ENCODE peak calls at places on chromosomes 1 and 21, in ten cellular contexts. A is sciatic nerve; T is C1 segment of cervical spinal cord; E is renal cortical epithelial cell; I is lower leg skin; J is effector memory CD8-positive, alpha-beta T cell; N is NCI-H460; V is CMK; M is pancreas; F is NAMALWA. Z is an unnamed sample.

GRCh38 chr1:226602186-226603029 is 53.8 kb downstream of the STUM start:
- DNase-seq in A (peak), T (no peak), E (no peak), I (peak), J (no peak), N (no peak), V (no peak), M (no peak), F (no peak), Z (no peak)

GRCh38 chr1:156095906-156096508 is 13.7 kb upstream of the MEX3A start:
- DNase-seq in A (no peak), T (no peak), E (no peak), I (no peak), J (no peak), N (no peak), V (no peak), M (no peak), F (no peak), Z (no peak)

GRCh38 chr1:91856996-91857395 is 29.0 kb downstream of the TGFBR3 start:
- DNase-seq in A (no peak), T (no peak), E (no peak), I (no peak), J (no peak), N (no peak), V (no peak), M (no peak), F (no peak), Z (no peak)

GRCh38 chr1:145751491-145752021 is 32.3 kb downstream of the CD160 start:
- DNase-seq in A (no peak), T (peak), E (peak), I (peak), J (no peak), N (no peak), V (no peak), M (no peak), F (no peak), Z (no peak)

GRCh38 chr21:32329331-32329730 is 30.7 kb downstream of the MRAP start:
- DNase-seq in A (peak), T (no peak), E (no peak), I (no peak), J (no peak), N (no peak), V (no peak), M (no peak), F (no peak), Z (no peak)

GRCh38 chr21:45417256-45417950 is 12.4 kb downstream of the COL18A1 start:
- DNase-seq in A (peak), T (no peak), E (no peak), I (no peak), J (no peak), N (no peak), V (no peak), M (no peak), F (no peak), Z (no peak)

GRCh38 chr1:185238447-185238846 is 78.6 kb downstream of the IVNS1ABP start:
- DNase-seq in A (no peak), T (no peak), E (peak), I (no peak), J (no peak), N (peak), V (no peak), M (no peak), F (peak), Z (no peak)

GRCh38 chr1:214446772-214447556 is 104.4 kb downstream of the PTPN14 start:
- DNase-seq in A (no peak), T (no peak), E (peak), I (peak), J (no peak), N (peak), V (no peak), M (peak), F (peak), Z (no peak)

GRCh38 chr1:165717918-165718515 is 19.7 kb upstream of the ALDH9A1 start:
- DNase-seq in A (no peak), T (no peak), E (peak), I (no peak), J (peak), N (peak), V (no peak), M (peak), F (peak), Z (no peak)

GRCh38 chr1:231958448-231958847 is 331.9 kb downstream of the DISC1 start:
- DNase-seq in A (no peak), T (no peak), E (no peak), I (no peak), J (no peak), N (no peak), V (no peak), M (no peak), F (no peak), Z (no peak)

GRCh38 chr1:226987623-226988336 is 47.7 kb downstream of the COQ8A start:
- DNase-seq in A (no peak), T (no peak), E (no peak), I (no peak), J (no peak), N (no peak), V (no peak), M (no peak), F (no peak), Z (no peak)

GRCh38 chr1:242243472-242243871 is 244.6 kb upstream of the MAP1LC3C start:
- DNase-seq in A (no peak), T (no peak), E (no peak), I (no peak), J (no peak), N (no peak), V (no peak), M (no peak), F (no peak), Z (no peak)

GRCh38 chr1:173479649-173480048 is 2.5 kb downstream of the PRDX6 start:
- DNase-seq in A (no peak), T (no peak), E (peak), I (no peak), J (no peak), N (no peak), V (no peak), M (no peak), F (no peak), Z (no peak)

GRCh38 chr1:23544444-23545389 is 13.7 kb upstream of the E2F2 start:
- DNase-seq in A (peak), T (peak), E (peak), I (peak), J (peak), N (peak), V (peak), M (peak), F (peak), Z (peak)

GRCh38 chr1:54564312-54565112 is 16.5 kb downstream of the ACOT11 start:
- DNase-seq in A (no peak), T (no peak), E (peak), I (no peak), J (no peak), N (no peak), V (no peak), M (peak), F (no peak), Z (no peak)

Z was measured in stimulated activated CD8-positive, alpha-beta memory T cell treated with anti-CD3 and anti-CD28 coated beads, Interleukin-4, amount 100 ng/mL, for 24 hours.